ENCODE peak calls at places on chromosomes 11 and 22, in nine cellular contexts. W is stomach, E is K562, D is prostate gland, X is sigmoid colon, H is endothelial cell of umbilical vein, T is Panc1, O is HCT116, C is SK-N-SH. Q is an unnamed sample.

GRCh38 chr22:23836281-23836680 is 2.5 kb downstream of the DERL3 start:
- DNase-seq in H (no peak), W (no peak), D (no peak), X (peak; percentile 50), C (peak; percentile 14), O (no peak), T (no peak), E (no peak), Q (no peak)

GRCh38 chr11:73331138-73331916 is 23.3 kb downstream of the ARHGEF17 start:
- DNase-seq in T (no peak), E (peak; percentile 62), D (no peak), H (no peak), C (peak; percentile 67), X (no peak), W (no peak), O (no peak), Q (no peak)

GRCh38 chr11:2250485-2250884 is 19.9 kb downstream of the ASCL2 start:
- DNase-seq in D (peak; percentile 4), X (no peak), T (no peak), O (no peak), H (no peak), C (no peak), W (no peak), E (no peak), Q (no peak)

GRCh38 chr11:105611837-105612480 is 2.1 kb downstream of the GRIA4 start:
- DNase-seq in T (no peak), H (no peak), D (no peak), O (no peak), W (no peak), E (no peak), X (no peak), C (peak; percentile 19), Q (no peak)

GRCh38 chr11:87368876-87369480 is 331.2 kb downstream of the TMEM135 start:
- DNase-seq in T (no peak), H (peak; percentile 97), C (no peak), D (no peak), E (no peak), X (no peak), O (no peak), W (no peak), Q (no peak)

GRCh38 chr22:34992672-34993071 is 73.3 kb upstream of the ISX start:
- DNase-seq in W (no peak), C (no peak), D (no peak), H (no peak), O (no peak), T (no peak), E (no peak), X (no peak), Q (no peak)

GRCh38 chr22:23223566-23224317 is 43.4 kb downstream of the BCR start:
- DNase-seq in O (no peak), X (no peak), E (no peak), T (no peak), C (peak; percentile 86), H (peak; percentile 58), W (no peak), D (no peak), Q (no peak)

GRCh38 chr11:17839450-17839849 is 104.9 kb downstream of the KCNC1 start:
- DNase-seq in D (peak; percentile 12), T (no peak), H (no peak), E (no peak), X (no peak), C (no peak), O (no peak), W (no peak), Q (no peak)

GRCh38 chr11:25910090-25910489 is 421.8 kb upstream of the ANO3 start:
- DNase-seq in O (no peak), W (no peak), C (no peak), X (no peak), T (no peak), E (no peak), H (peak; percentile 27), D (no peak), Q (no peak)

GRCh38 chr11:66459138-66459778 is 7.4 kb upstream of the PELI3 start:
- DNase-seq in T (no peak), O (no peak), W (no peak), H (no peak), E (no peak), X (no peak), D (no peak), C (no peak), Q (no peak)

GRCh38 chr11:18368236-18368635 is 26.1 kb upstream of the LDHA start:
- DNase-seq in T (no peak), W (no peak), H (no peak), C (no peak), D (no peak), X (no peak), O (no peak), E (no peak), Q (no peak)

GRCh38 chr11:17161515-17161914 is 46.3 kb downstream of the PIK3C2A start:
- DNase-seq in W (no peak), C (no peak), T (no peak), X (no peak), O (no peak), H (peak; percentile 67), E (no peak), D (no peak), Q (no peak)

GRCh38 chr22:45602824-45603301 is 68.8 kb upstream of the ATXN10 start:
- DNase-seq in E (peak; percentile 88), X (peak; percentile 61), O (peak; percentile 80), C (peak; percentile 91), H (no peak), D (no peak), T (no peak), W (no peak), Q (no peak)

GRCh38 chr11:102007567-102008437 is 39.4 kb upstream of the CFAP300 start:
- DNase-seq in O (peak; percentile 57), T (peak; percentile 88), H (peak; percentile 78), E (peak; percentile 31), X (no peak), C (peak; percentile 39), W (peak; percentile 50), D (peak; percentile 42), Q (peak; percentile 67)

GRCh38 chr11:19673924-19674390 is 38.7 kb upstream of the NAV2 start:
- DNase-seq in E (no peak), D (peak; percentile 76), X (peak; percentile 97), O (no peak), C (no peak), W (no peak), H (peak; percentile 23), T (no peak), Q (peak; percentile 81)

GRCh38 chr11:11605821-11606450 is 15.9 kb downstream of the GALNT18 start:
- DNase-seq in D (no peak), O (no peak), C (no peak), T (no peak), E (no peak), W (no peak), X (no peak), H (no peak), Q (no peak)

GRCh38 chr22:23119492-23120414 is 22.0 kb downstream of the RSPH14 start:
- DNase-seq in D (no peak), X (no peak), H (peak; percentile 33), O (no peak), W (no peak), E (no peak), C (no peak), T (no peak), Q (no peak)

GRCh38 chr11:6574816-6575715 is 28.4 kb downstream of the RRP8 start:
- DNase-seq in E (no peak), D (no peak), H (peak; percentile 21), C (no peak), W (no peak), O (no peak), X (no peak), T (no peak), Q (no peak)

GRCh38 chr11:19100885-19101284 is 16.1 kb upstream of the ZDHHC13 start:
- DNase-seq in D (no peak), T (no peak), E (no peak), O (no peak), W (no peak), C (no peak), H (no peak), X (no peak), Q (no peak)

DNA sequence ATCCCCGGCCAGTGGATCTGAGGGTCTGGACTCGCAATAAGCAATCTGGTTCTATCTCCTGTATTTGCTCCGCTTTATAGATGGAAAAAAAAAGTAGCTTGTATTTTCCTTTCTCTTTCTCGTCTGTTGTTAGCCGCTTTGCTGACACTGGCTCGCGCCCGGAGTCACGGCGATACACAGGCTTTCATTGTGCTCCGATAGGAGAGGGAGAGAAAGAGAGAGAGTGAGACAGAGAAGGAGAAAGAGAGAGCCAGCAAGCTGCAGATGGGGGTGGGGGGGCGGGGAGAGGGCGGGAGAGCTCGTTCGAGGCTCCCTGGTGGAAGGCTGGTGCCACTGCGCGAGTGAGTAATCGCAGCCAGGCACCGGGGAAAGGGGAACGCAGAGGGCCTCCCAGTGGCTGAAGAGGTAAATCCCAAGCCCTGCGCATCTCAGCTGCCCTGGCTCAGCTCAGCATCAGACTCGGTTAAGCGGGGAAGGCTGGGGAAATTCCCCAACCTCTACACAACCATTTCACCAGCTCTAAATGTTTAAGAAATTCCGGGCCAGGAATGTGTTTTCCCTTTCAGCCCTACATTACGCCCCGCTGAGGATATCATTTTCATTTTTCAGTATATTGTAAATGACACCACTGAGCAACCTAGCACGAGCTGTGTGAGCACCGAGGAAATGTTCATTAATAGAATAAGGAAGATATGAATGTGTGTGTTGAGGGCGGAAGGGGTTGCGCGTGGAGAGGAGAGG is at the start of gene MAML2:
- DNase-seq in T (peak; percentile 89), W (peak; percentile 94), E (peak; percentile 93), X (peak; percentile 97), O (peak; percentile 79), H (peak; percentile 91), D (peak; percentile 95), C (peak; percentile 94), Q (peak; percentile 97)
- TF ChIP-seq POLR2AphosphoS5 in T (no peak), W (no peak), E (peak; percentile 40), X (peak; percentile 61), O (no peak), H (peak; percentile 40), D (peak; percentile 63), C (peak; percentile 79), Q (peak; percentile 23)

DNA sequence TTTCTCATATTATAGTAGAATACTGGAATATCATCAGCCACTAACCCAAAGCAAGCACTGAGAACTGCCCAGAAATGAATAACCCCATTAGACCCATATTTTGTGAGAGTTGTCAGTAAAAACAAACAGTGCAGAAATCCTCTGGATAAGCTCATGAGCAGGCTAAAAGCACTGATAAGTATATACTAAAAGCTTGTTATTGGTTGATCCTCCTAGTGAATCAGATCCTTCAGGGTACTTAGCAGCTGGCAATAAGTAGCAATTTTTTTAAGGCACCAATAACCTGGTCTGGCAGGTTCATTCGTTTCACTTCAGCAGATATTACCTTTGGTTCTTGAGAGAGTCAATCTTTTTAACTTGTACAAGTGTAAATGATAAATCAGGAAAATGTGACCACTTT is 1.2 kb downstream of the NOX4 start:
- DNase-seq in D (no peak), T (no peak), H (no peak), X (no peak), O (no peak), E (no peak), W (no peak), C (no peak), Q (no peak)
- H3K4me3 ChIP-seq in D (no peak overlapping the region), T (no peak overlapping the region), H (peak overlapping the region; percentile 98), X (no peak overlapping the region), O (no peak overlapping the region), E (no peak overlapping the region), W (peak overlapping the region; percentile 52), C (peak overlapping the region; percentile 74), Q (no peak overlapping the region)

GRCh38 chr11:3834349-3835099 is 6.2 kb downstream of the RHOG start:
- DNase-seq in T (no peak), O (no peak), X (no peak), E (peak; percentile 81), H (no peak), C (no peak), D (no peak), W (peak; percentile 40), Q (no peak)
- TF ChIP-seq POLR2AphosphoS5 in T (no peak), O (no peak), X (no peak), E (peak; percentile 70), H (no peak), C (no peak), D (no peak), W (no peak), Q (peak; percentile 63)

GRCh38 chr11:96755209-96755608 is 365.4 kb downstream of the JRKL start:
- DNase-seq in O (no peak), E (no peak), H (no peak), D (no peak), X (no peak), W (no peak), T (no peak), C (no peak), Q (no peak)
- H3K4me3 ChIP-seq in O (no peak overlapping the region), E (no peak overlapping the region), H (no peak overlapping the region), D (no peak overlapping the region), X (no peak overlapping the region), W (no peak overlapping the region), T (no peak overlapping the region), C (no peak overlapping the region), Q (no peak overlapping the region)

Q was measured in upper lobe of left lung.